ENCODE peak calls at places on chromosomes 13 and 19, in ten cellular contexts. K, B, X, G, H, A, I, W, S and F are unnamed samples.

GRCh38 chr13:48161530-48162179 is 66.8 kb upstream of the MED4 start:
- DNase-seq in I (no peak), K (no peak), A (peak; percentile 12), W (no peak), B (peak; percentile 52), H (no peak), G (no peak), X (peak; percentile 44), S (no peak), F (no peak)

GRCh38 chr19:7395360-7395781 is 46.6 kb downstream of the ARHGEF18 start:
- DNase-seq in X (no peak), A (no peak), G (no peak), K (no peak), W (no peak), H (no peak), B (no peak), S (no peak), I (peak; percentile 19), F (no peak)

GRCh38 chr19:35162471-35163326 is 8.2 kb downstream of the FXYD5 start:
- DNase-seq in X (no peak), H (no peak), A (no peak), K (no peak), G (no peak), S (no peak), I (no peak), B (no peak), W (no peak), F (no peak)

GRCh38 chr13:111970501-111971155 is 96.3 kb upstream of the SOX1 start:
- DNase-seq in S (no peak), X (no peak), B (no peak), H (no peak), K (no peak), A (no peak), G (no peak), I (no peak), W (no peak), F (no peak)

GRCh38 chr13:113404366-113404722 is 40.4 kb upstream of the GRTP1 start:
- DNase-seq in S (no peak), W (no peak), I (no peak), A (no peak), X (no peak), G (no peak), K (no peak), B (no peak), H (no peak), F (no peak)

GRCh38 chr19:45676851-45677263 is 8.8 kb downstream of the GIPR start:
- DNase-seq in I (no peak), H (no peak), K (no peak), S (peak; percentile 56), G (no peak), W (no peak), B (no peak), A (peak; percentile 23), X (no peak), F (no peak)

GRCh38 chr13:39888865-39889810 is 233.7 kb downstream of the COG6 start:
- DNase-seq in S (no peak), X (no peak), A (peak; percentile 44), G (no peak), W (no peak), I (no peak), H (no peak), K (no peak), B (no peak), F (no peak)

GRCh38 chr19:5173993-5174392 is 166.6 kb downstream of the PTPRS start:
- DNase-seq in B (no peak), X (no peak), W (no peak), H (no peak), K (no peak), A (no peak), S (no peak), G (no peak), I (no peak), F (no peak)

GRCh38 chr19:6394831-6395230 is 1.9 kb upstream of the GTF2F1 start:
- DNase-seq in W (no peak), S (no peak), K (no peak), G (no peak), B (no peak), H (no peak), I (no peak), A (no peak), X (no peak), F (no peak)

GRCh38 chr19:57620673-57621348 is 6.8 kb downstream of the ZNF134 start:
- DNase-seq in G (no peak), S (no peak), A (no peak), W (no peak), I (no peak), X (no peak), B (no peak), K (no peak), H (no peak), F (no peak)

GRCh38 chr19:511101-511841 is 4.0 kb downstream of the TPGS1 start:
- DNase-seq in I (no peak), A (no peak), X (no peak), K (peak; percentile 88), S (peak; percentile 89), W (no peak), B (peak; percentile 62), G (no peak), H (peak; percentile 78), F (no peak)

GRCh38 chr19:10270180-10270615 is 722 bp upstream of the ICAM1 start:
- DNase-seq in X (peak; percentile 76), B (peak; percentile 72), H (peak; percentile 33), A (peak; percentile 43), W (no peak), S (peak; percentile 49), K (no peak), I (no peak), G (peak; percentile 47), F (no peak)

GRCh38 chr19:23996549-23996948 is 81.9 kb downstream of the ZNF726 start:
- DNase-seq in W (no peak), K (peak; percentile 12), S (no peak), G (no peak), I (no peak), H (peak; percentile 28), A (no peak), X (no peak), B (no peak), F (peak; percentile 32)

DNA sequence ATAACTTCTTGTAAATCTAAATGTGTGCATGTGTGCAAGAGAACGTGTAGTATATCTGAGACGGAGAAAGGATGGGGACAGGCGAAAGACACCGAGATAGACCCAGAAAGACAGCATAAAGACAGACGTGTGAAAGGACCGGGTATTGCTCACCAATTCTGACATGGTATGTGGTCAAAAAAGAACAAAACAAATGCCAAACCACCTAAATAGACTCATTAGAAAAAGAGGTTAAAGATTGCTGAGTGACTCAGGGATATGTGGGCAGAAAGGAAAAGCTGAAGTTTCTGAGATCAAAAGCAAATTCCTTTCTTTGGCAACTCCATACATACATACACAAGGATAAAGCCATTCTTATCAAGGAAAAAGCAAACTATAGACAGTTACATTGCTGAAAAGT is 179.7 kb upstream of the TSC22D1 start:
- DNase-seq in H (no peak), I (no peak), K (no peak), X (no peak), A (no peak), G (no peak), S (no peak), B (no peak), W (no peak), F (no peak)
- H3K9me3 ChIP-seq in H (no peaks in the 10 kb centered on the region), I (no peaks in the 10 kb centered on the region), K (no peaks in the 10 kb centered on the region), X (no peaks in the 10 kb centered on the region), A (no peaks in the 10 kb centered on the region), G (no peaks in the 10 kb centered on the region), S (no peaks in the 10 kb centered on the region), B (no peaks in the 10 kb centered on the region), W (no peaks in the 10 kb centered on the region), F (no peaks in the 10 kb centered on the region)

GRCh38 chr13:98942997-98943396 is 34.9 kb downstream of the DOCK9 start:
- DNase-seq in K (no peak), H (no peak), G (no peak), A (no peak), X (no peak), S (no peak), I (no peak), B (no peak), W (no peak), F (no peak)
- H3K9me3 ChIP-seq in K (no peaks in the 10 kb centered on the region), H (no peaks in the 10 kb centered on the region), G (no peaks in the 10 kb centered on the region), A (no peaks in the 10 kb centered on the region), X (no peaks in the 10 kb centered on the region), S (no peaks in the 10 kb centered on the region), I (no peaks in the 10 kb centered on the region), B (no peaks in the 10 kb centered on the region), W (no peaks in the 10 kb centered on the region), F (no peaks in the 10 kb centered on the region)

DNA sequence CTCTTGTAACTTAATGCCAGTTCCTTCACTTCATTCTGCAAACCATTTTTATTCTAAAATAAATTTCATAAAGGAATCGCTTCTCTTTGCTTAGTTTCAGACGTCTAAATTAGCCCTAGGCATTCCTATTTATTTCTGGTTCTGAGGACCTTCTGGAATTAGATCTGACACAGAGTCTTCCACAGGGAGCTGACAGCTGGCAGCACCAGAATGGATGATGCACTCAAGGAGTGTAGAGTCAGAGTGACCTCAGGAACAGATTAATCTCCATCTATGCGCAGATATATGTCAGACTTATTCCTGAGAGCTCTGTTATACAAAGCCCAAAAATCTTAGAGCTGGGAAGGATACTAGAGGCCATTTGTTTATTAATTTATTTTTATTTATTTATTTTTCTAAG is 450.7 kb downstream of the HS6ST3 start:
- DNase-seq in G (no peak), A (no peak), K (no peak), H (no peak), S (no peak), B (no peak), W (no peak), X (no peak), I (peak; percentile 32), F (peak; percentile 48)
- H3K9me3 ChIP-seq in G (no peaks in the 10 kb centered on the region), A (no peaks in the 10 kb centered on the region), K (no peaks in the 10 kb centered on the region), H (no peaks in the 10 kb centered on the region), S (no peaks in the 10 kb centered on the region), B (no peaks in the 10 kb centered on the region), W (no peaks in the 10 kb centered on the region), X (no peaks in the 10 kb centered on the region), I (no peaks in the 10 kb centered on the region), F (no peaks in the 10 kb centered on the region)

DNA sequence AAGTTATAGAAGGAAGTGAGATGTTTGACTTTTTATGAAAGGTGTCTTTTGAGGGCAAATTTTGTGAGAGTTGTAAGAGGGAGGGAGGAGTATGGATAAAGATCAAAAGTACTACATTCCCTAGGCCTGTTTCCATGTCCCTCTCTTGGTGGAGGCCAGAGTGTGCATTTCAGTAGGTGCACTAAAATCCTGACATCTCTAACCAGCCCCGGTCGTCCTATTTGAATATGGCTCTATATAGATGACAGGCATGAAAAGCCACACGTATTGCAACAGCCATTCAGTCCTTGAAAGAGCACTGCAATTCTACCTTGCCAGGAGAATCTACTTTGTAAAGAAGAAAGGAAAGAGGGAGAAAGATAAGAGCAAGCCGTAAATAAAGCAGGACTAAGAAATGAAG is 510.1 kb downstream of the IRS2 start:
- DNase-seq in I (no peak), K (no peak), A (no peak), G (no peak), B (no peak), H (no peak), X (no peak), W (no peak), S (no peak), F (no peak)
- H3K9me3 ChIP-seq in I (no peaks in the 10 kb centered on the region), K (no peaks in the 10 kb centered on the region), A (no peaks in the 10 kb centered on the region), G (no peaks in the 10 kb centered on the region), B (no peaks in the 10 kb centered on the region), H (no peaks in the 10 kb centered on the region), X (no peaks in the 10 kb centered on the region), W (no peaks in the 10 kb centered on the region), S (no peaks in the 10 kb centered on the region), F (no peaks in the 10 kb centered on the region)